ENCODE peak calls at places on chromosomes 16 and 17, in four cellular contexts. One of them, this sample, is unnamed.

GRCh38 chr17:65754081-65754480 is 192.6 kb upstream of the AXIN2 start:
- DNase-seq in GM12878: no peak
- DNase-seq in HepG2: no peak
- DNase-seq in K562: no peak
- DNase-seq in this sample: no peak

GRCh38 chr16:68995011-68995504 is 110.4 kb upstream of the HAS3 start:
- DNase-seq in GM12878: no peak
- DNase-seq in K562: no peak
- DNase-seq in HepG2: peak
- DNase-seq in this sample: peak

GRCh38 chr17:4728124-4728523 is 3.1 kb upstream of the MED11 start:
- DNase-seq in GM12878: no peak
- DNase-seq in HepG2: no peak
- DNase-seq in K562: no peak
- DNase-seq in this sample: no peak

GRCh38 chr16:47460301-47460754 is 535 bp downstream of the ITFG1 start:
- DNase-seq in K562: no peak
- DNase-seq in HepG2: no peak
- DNase-seq in GM12878: no peak
- DNase-seq in this sample: no peak

GRCh38 chr16:55842369-55843104 is 9.6 kb upstream of the CES1 start:
- DNase-seq in HepG2: peak
- DNase-seq in GM12878: no peak
- DNase-seq in K562: peak
- DNase-seq in this sample: no peak

GRCh38 chr17:28747046-28747691 is 3.4 kb downstream of the TRAF4 start:
- DNase-seq in K562: peak
- DNase-seq in GM12878: no peak
- DNase-seq in HepG2: no peak
- DNase-seq in this sample: no peak

GRCh38 chr16:69894675-69895074 is 56.5 kb upstream of the CLEC18A start:
- DNase-seq in GM12878: no peak
- DNase-seq in K562: no peak
- DNase-seq in HepG2: no peak
- DNase-seq in this sample: no peak

GRCh38 chr16:831571-832443 is 31.3 kb upstream of the GNG13 start:
- DNase-seq in GM12878: no peak
- DNase-seq in K562: peak
- DNase-seq in HepG2: no peak
- DNase-seq in this sample: no peak

GRCh38 chr17:71764507-71764906 is 356.3 kb upstream of the SOX9 start:
- DNase-seq in GM12878: no peak
- DNase-seq in HepG2: peak
- DNase-seq in K562: no peak
- DNase-seq in this sample: peak

GRCh38 chr17:50009282-50009681 is 14.3 kb upstream of the DLX3 start:
- DNase-seq in HepG2: no peak
- DNase-seq in K562: no peak
- DNase-seq in GM12878: no peak
- DNase-seq in this sample: no peak

GRCh38 chr17:58060596-58061191 is 22.5 kb upstream of the DYNLL2 start:
- DNase-seq in HepG2: no peak
- DNase-seq in K562: no peak
- DNase-seq in GM12878: no peak
- DNase-seq in this sample: no peak

GRCh38 chr16:89360760-89361435 is 129.5 kb downstream of the ANKRD11 start:
- DNase-seq in GM12878: peak
- DNase-seq in HepG2: no peak
- DNase-seq in K562: no peak
- DNase-seq in this sample: no peak

DNA sequence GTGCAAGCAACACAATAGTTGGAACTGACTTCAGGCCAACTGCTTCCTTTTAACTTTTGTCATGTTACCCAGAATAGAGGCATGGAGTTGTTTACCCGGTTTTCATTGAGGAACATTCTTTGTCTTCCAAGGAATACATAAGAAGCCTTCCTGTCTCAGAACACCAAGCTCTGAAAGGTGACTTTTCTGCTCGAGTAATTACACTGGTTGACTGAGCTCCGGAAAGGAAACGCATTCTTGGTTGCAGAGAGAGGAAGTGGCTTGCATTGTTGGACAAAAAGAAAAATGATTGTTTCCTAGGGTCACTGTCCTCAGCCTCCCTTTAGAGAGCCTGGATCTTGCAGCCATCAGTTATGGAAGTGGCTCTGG is 30.8 kb upstream of the SEC14L1 start:
- DNase-seq in HepG2: no peak
- DNase-seq in K562: no peak
- DNase-seq in GM12878: peak
- DNase-seq in this sample: no peak
- TF ChIP-seq TCF7 in HepG2: no peak
- TF ChIP-seq TCF7 in K562: no peak
- TF ChIP-seq TCF7 in GM12878: no peak
- TF ChIP-seq TCF7 in this sample: no peak

GRCh38 chr17:20612635-20613034 is 33.1 kb downstream of the CDRT15L2 start:
- DNase-seq in K562: no peak
- DNase-seq in HepG2: no peak
- DNase-seq in GM12878: no peak
- DNase-seq in this sample: no peak

GRCh38 chr17:20613248-20613647 is 33.7 kb downstream of the CDRT15L2 start:
- DNase-seq in GM12878: no peak
- DNase-seq in HepG2: no peak
- DNase-seq in K562: no peak
- DNase-seq in this sample: no peak

GRCh38 chr17:20613905-20614304 is 34.4 kb downstream of the CDRT15L2 start:
- DNase-seq in K562: no peak
- DNase-seq in GM12878: no peak
- DNase-seq in HepG2: no peak
- DNase-seq in this sample: no peak

DNA sequence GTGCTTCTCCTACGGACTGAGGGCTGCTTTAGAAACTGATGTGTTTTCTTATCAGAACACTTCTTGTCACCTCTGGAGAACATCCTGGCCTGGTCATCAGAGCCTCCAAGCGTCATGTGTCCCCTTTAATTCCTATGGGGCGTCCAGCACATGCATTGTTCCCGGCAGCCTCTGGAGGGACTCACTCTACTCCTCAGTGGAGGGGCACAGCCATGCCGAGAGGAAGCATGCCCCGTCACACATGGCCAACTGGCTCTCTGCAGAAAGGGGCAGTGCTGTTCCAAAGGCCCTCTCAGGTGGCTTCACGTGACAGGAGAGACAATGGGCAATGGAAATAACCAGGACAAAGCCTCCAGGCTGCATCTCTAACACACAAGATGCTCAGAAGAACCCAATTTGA is 31.8 kb downstream of the CDRT15L2 start:
- DNase-seq in GM12878: no peak
- DNase-seq in HepG2: no peak
- DNase-seq in K562: no peak
- DNase-seq in this sample: peak
- TF ChIP-seq NR2C2 in GM12878: no peak
- TF ChIP-seq NR2C2 in HepG2: no peak
- TF ChIP-seq NR2C2 in K562: no peak
- TF ChIP-seq NR2C2 in this sample: no peak

DNA sequence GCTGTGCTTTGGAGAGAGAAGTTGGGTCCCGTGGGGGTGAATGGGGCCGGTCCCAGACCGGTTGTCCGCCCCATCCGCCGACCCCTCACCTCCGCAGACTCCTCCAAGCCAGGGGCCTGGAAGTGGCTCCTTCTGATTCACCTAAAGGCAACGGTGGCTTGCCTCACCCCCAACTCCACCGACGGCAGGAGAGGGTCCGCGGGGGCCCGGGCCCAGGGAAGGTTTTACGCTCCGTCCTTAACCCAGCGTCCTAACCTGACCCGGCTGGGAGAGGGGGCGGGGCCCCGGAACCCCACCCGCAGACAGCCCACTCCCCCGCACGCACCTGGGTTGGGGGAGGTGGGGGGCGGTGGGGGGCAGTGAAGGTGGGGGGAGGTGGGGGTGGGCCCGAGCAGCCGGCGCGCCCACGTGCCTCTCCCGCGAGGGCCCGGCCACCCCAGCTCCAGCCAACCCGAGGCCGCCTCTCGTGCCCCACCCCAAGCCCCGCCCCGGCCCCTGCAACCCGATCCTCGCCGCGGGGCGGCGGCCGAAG is 12.7 kb upstream of the CD300A start:
- DNase-seq in HepG2: no peak
- DNase-seq in GM12878: no peak
- DNase-seq in K562: peak
- DNase-seq in this sample: peak
- TF ChIP-seq ESRRA in HepG2: no peak
- TF ChIP-seq ESRRA in GM12878: no peak
- TF ChIP-seq ESRRA in K562: no peak
- TF ChIP-seq ESRRA in this sample: no peak

DNA sequence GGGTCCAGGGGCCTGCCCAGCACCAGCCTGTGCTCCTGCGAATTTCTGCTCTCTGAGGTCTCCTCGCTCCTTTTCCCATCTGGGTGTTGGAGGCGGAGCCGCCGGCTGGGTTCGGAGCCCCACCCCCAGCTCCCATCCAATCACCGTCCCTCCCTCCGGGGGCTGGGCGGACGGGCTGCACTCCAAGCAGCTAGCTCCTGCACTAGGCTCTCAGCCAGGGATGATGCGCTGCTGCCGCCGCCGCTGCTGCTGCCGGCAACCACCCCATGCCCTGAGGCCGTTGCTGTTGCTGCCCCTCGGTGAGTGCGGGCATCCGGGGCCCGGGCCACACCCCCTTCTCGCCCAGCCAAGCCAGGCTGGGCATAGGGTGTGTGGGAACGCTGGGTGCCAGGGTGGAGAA is at the start of gene NRN1L:
- DNase-seq in HepG2: no peak
- DNase-seq in K562: peak
- DNase-seq in GM12878: no peak
- DNase-seq in this sample: peak
- TF ChIP-seq TCF7 in HepG2: no peak
- TF ChIP-seq TCF7 in K562: no peak
- TF ChIP-seq TCF7 in GM12878: no peak
- TF ChIP-seq TCF7 in this sample: no peak

DNA sequence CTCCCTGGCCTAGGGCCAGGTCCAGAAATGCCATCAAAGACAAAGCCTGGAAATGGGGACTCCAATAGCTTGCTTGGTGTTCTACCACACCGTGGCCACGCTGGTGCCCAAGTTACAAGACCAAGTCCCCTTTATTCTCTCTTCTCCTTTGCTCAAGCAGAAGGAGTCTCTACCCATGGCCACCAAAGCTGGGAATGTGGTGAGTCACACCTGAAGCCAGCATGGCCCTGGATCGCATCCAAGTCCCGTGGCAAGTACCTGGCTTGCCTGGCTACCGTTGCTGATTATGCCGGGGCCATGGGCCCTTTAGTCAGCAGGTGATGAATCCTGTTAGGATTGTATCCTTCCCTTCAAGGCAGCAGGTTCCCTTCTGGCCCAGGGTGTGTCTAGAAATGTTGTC is 260.0 kb downstream of the HAPSTR1 start:
- DNase-seq in HepG2: no peak
- DNase-seq in GM12878: no peak
- DNase-seq in K562: no peak
- DNase-seq in this sample: no peak
- TF ChIP-seq NR2C2 in HepG2: no peak
- TF ChIP-seq NR2C2 in GM12878: no peak
- TF ChIP-seq NR2C2 in K562: no peak
- TF ChIP-seq NR2C2 in this sample: no peak

GRCh38 chr17:885971-886571 is 93.5 kb downstream of the NXN start:
- DNase-seq in GM12878: no peak
- DNase-seq in HepG2: no peak
- DNase-seq in K562: no peak
- DNase-seq in this sample: no peak
- TF ChIP-seq ESRRA in GM12878: no peak
- TF ChIP-seq ESRRA in HepG2: no peak
- TF ChIP-seq ESRRA in K562: no peak
- TF ChIP-seq ESRRA in this sample: no peak

DNA sequence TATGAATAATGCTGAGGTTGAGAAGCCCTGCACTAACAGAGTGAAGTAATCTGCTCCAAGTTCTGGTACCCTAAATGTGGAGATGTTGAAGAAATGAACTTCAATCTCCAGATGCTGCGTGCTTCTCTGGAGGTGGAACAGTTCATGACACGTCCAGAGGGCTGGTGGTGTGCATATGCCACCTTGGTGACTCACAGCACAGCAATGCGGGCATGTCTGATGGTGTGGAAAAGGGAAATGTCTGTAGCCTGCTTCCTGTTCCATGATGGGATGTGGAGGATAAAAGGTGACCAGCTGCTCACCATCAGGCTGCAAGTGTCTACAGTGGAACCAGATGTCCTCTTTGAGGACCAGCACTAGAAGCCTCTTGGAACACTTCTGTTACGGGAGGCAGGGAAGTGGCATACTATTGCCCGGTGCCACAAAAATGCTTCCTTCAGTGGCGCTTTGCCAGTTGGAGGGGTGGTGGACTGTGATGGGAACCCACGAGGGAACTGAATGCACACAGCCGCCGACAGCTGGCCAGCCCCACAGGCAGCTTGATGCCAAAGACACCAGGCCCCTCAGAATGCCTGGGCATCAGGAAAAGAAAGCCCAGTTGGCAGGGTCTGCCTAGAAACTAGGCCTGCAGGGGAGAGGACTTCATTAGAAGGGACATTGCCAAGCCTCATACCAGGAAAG is 19.9 kb downstream of the SNX11 start:
- DNase-seq in K562: no peak
- DNase-seq in HepG2: no peak
- DNase-seq in GM12878: no peak
- DNase-seq in this sample: no peak
- TF ChIP-seq TCF7 in K562: no peak
- TF ChIP-seq TCF7 in HepG2: no peak
- TF ChIP-seq TCF7 in GM12878: no peak
- TF ChIP-seq TCF7 in this sample: no peak